ENCODE peak calls at places on chromosomes 1 and 21, in ten cellular contexts. T, Z, K, L, C, B, R, E, O and D are unnamed samples.
A peak's percentile ranks its signal among the peaks of the same experiment; 100 is the strongest.

GRCh38 chr1:116311756-116312691 is 61.0 kb upstream of the ATP1A1 start:
- DNase-seq in T (no peak), Z (no peak), K (peak; percentile 67), L (peak; percentile 73), C (no peak), B (no peak), R (no peak), E (no peak), O (no peak), D (peak; percentile 64)

GRCh38 chr1:229869687-229870086 is 197.4 kb upstream of the GALNT2 start:
- DNase-seq in T (no peak), Z (no peak), K (no peak), L (peak; percentile 45), C (no peak), B (no peak), R (no peak), E (no peak), O (no peak), D (no peak)

GRCh38 chr1:90784186-90784847 is 67.2 kb upstream of the BARHL2 start:
- DNase-seq in T (no peak), Z (no peak), K (no peak), L (no peak), C (no peak), B (no peak), R (no peak), E (no peak), O (no peak), D (no peak)

GRCh38 chr1:103108525-103109150 is 316 bp upstream of the COL11A1 start:
- DNase-seq in T (no peak), Z (peak; percentile 17), K (peak; percentile 13), L (no peak), C (no peak), B (no peak), R (no peak), E (peak; percentile 93), O (no peak), D (no peak)

GRCh38 chr1:46333300-46334029 is 7.1 kb upstream of the NSUN4 start:
- DNase-seq in T (peak; percentile 31), Z (no peak), K (no peak), L (peak; percentile 60), C (no peak), B (no peak), R (no peak), E (peak; percentile 66), O (peak; percentile 27), D (peak; percentile 34)

GRCh38 chr21:42694751-42695150 is 41.3 kb downstream of the PDE9A start:
- DNase-seq in T (no peak), Z (no peak), K (no peak), L (no peak), C (no peak), B (no peak), R (no peak), E (no peak), O (no peak), D (no peak)

GRCh38 chr1:240091614-240092300 is at the start of gene FMN2:
- DNase-seq in T (no peak), Z (no peak), K (no peak), L (peak; percentile 75), C (no peak), B (no peak), R (no peak), E (peak; percentile 75), O (peak; percentile 5), D (no peak)

GRCh38 chr1:220750126-220750525 is 2.0 kb downstream of the MTARC2 start:
- DNase-seq in T (peak; percentile 48), Z (no peak), K (no peak), L (no peak), C (no peak), B (no peak), R (no peak), E (no peak), O (no peak), D (no peak)

DNA sequence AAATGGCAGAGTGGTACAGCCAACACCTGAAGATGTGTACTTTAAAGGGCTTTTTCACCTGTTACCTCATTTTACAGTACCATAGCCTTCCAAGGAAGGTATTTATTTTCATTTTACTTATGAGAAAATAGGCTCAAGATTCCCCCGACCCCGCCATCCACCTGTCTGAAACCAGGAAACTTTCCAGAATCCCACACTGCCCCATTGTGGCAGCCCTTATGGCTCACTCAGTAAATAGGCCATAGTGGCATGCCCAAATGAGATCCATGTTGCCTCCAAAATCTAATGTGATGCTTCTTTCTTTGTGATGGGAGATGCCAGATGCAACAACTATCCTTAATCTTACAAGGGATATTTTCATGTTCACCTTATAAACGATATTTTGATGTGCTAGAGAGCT is 97.8 kb downstream of the EBNA1BP2 start:
- DNase-seq in T (no peak), Z (no peak), K (no peak), L (peak; percentile 70), C (no peak), B (no peak), R (no peak), E (no peak), O (no peak), D (peak; percentile 36)
- TF ChIP-seq CTCF in T (no peak), Z (no peak), K (no peak), L (peak; percentile 66), C (no peak), B (no peak), R (no peak), E (peak; percentile 30), O (peak; percentile 58), D (no peak)

DNA sequence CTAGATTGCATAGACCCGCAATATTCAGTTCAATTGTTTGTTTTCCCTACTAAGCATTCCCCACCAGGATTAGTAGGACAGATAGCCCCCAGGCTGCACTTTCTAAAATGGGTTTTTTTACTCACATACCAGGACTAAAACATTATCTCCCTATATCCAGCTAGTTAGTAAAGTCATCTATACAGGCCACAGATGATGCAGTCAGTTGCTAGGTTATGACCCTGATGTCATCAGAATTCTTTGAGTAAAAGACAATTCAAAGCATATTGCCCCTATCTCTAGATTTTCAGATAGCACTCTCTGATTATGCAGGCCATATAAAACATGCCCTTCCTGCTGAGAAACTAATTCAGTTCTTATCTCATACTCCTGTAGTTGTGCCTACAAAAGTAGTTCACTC is 203.6 kb downstream of the LBR start:
- DNase-seq in T (no peak), Z (no peak), K (no peak), L (no peak), C (no peak), B (no peak), R (no peak), E (no peak), O (no peak), D (no peak)
- H3K27ac ChIP-seq in T (no peak overlapping the region), Z (no peak overlapping the region), K (no peak overlapping the region), L (no peak overlapping the region), C (no peak overlapping the region), B (no peak overlapping the region), R (no peak overlapping the region), E (no peak overlapping the region), O (no peak overlapping the region), D (no peak overlapping the region)

GRCh38 chr1:180029524-180030130 is 75.0 kb downstream of the CEP350 start:
- DNase-seq in T (no peak), Z (no peak), K (no peak), L (no peak), C (no peak), B (no peak), R (no peak), E (no peak), O (no peak), D (no peak)

GRCh38 chr1:180027949-180028445 is 73.4 kb downstream of the CEP350 start:
- DNase-seq in T (peak; percentile 82), Z (no peak), K (no peak), L (peak; percentile 37), C (no peak), B (no peak), R (no peak), E (no peak), O (peak; percentile 52), D (peak; percentile 13)

GRCh38 chr1:180033387-180033786 is 78.8 kb downstream of the CEP350 start:
- DNase-seq in T (no peak), Z (no peak), K (no peak), L (peak; percentile 12), C (no peak), B (no peak), R (no peak), E (no peak), O (no peak), D (no peak)

GRCh38 chr1:180026556-180026955 is 71.9 kb downstream of the CEP350 start:
- DNase-seq in T (peak; percentile 19), Z (no peak), K (no peak), L (no peak), C (no peak), B (no peak), R (no peak), E (no peak), O (peak; percentile 28), D (no peak)

DNA sequence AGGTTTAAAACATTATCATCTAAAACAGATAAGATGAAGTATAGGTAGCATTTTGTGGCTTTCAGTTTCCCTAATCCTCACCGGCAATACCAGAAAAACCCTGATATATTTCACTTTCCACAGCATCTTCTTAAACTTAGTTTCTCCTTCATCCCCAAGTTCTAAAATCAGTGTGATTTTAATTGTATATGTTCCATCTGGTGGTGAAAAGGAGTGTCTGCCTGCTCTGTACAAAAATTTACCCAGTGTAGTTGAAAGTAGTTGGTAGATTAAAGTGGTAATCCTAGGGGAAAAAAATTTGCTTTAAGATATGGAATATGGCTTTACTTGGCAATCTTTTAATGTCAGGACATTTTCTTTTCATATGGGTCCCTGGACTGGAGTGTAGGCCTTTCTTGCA is 74.3 kb downstream of the CEP350 start:
- DNase-seq in T (no peak), Z (no peak), K (no peak), L (no peak), C (no peak), B (no peak), R (no peak), E (no peak), O (no peak), D (no peak)
- TF ChIP-seq CTCF in T (no peak), Z (no peak), K (no peak), L (no peak), C (no peak), B (no peak), R (no peak), E (no peak), O (no peak), D (no peak)

GRCh38 chr1:201021333-201022177 is 2.0 kb downstream of the KIF21B start:
- DNase-seq in T (no peak), Z (no peak), K (no peak), L (no peak), C (no peak), B (no peak), R (no peak), E (peak; percentile 52), O (no peak), D (no peak)

GRCh38 chr1:201020647-201021332 is 2.7 kb downstream of the KIF21B start:
- DNase-seq in T (no peak), Z (no peak), K (peak; percentile 30), L (peak; percentile 47), C (no peak), B (no peak), R (no peak), E (peak; percentile 64), O (no peak), D (peak; percentile 62)

GRCh38 chr1:201022824-201023516 is 544 bp downstream of the KIF21B start:
- DNase-seq in T (no peak), Z (no peak), K (peak; percentile 31), L (no peak), C (no peak), B (peak; percentile 40), R (no peak), E (no peak), O (no peak), D (no peak)

GRCh38 chr1:201023517-201023902 is at the start of gene KIF21B:
- DNase-seq in T (peak; percentile 18), Z (peak; percentile 82), K (peak; percentile 80), L (peak; percentile 52), C (peak; percentile 27), B (peak; percentile 89), R (peak; percentile 89), E (peak; percentile 89), O (peak; percentile 43), D (peak; percentile 93)

GRCh38 chr1:201022178-201022823 is 1.2 kb downstream of the KIF21B start:
- DNase-seq in T (no peak), Z (no peak), K (no peak), L (no peak), C (no peak), B (no peak), R (no peak), E (no peak), O (no peak), D (no peak)
- H3K27ac ChIP-seq in T (no peak overlapping the region), Z (no peak overlapping the region), K (no peak overlapping the region), L (no peak overlapping the region), C (no peak overlapping the region), B (no peak overlapping the region), R (peak overlapping the region; percentile 80), E (no peak overlapping the region), O (no peak overlapping the region), D (no peak overlapping the region)